ENCODE peak calls at places on chromosomes 2 and 18, in nine cellular contexts. U is nephron progenitor cell, C is WTC11, T is lower lobe of right lung, R is endodermal cell, M is GM23338, Y is Panc1, G is body of pancreas, V is gastrocnemius medialis. I is an unnamed sample.

GRCh38 chr2:42060718-42061619 is 13.1 kb downstream of the PKDCC start:
- DNase-seq in V (peak), R (peak), M (no peak), Y (no peak), G (peak), U (no peak), T (no peak), C (no peak), I (no peak)

GRCh38 chr2:85785027-85785822 is 31.4 kb downstream of the ATOH8 start:
- DNase-seq in V (no peak), G (peak), Y (no peak), C (no peak), U (peak), R (no peak), T (peak), M (no peak), I (peak)

GRCh38 chr2:62149708-62150107 is 46.2 kb upstream of the B3GNT2 start:
- DNase-seq in V (no peak), Y (no peak), R (no peak), U (no peak), T (no peak), G (no peak), C (no peak), M (no peak), I (no peak)

GRCh38 chr2:101205521-101205998 is 47.1 kb upstream of the CNOT11 start:
- DNase-seq in Y (peak), M (peak), C (peak), G (peak), U (peak), R (peak), T (peak), V (peak), I (no peak)

GRCh38 chr2:156792242-156792840 is 356.2 kb downstream of the GPD2 start:
- DNase-seq in G (no peak), C (no peak), Y (no peak), V (no peak), U (no peak), T (no peak), M (no peak), R (no peak), I (no peak)

GRCh38 chr2:42139141-42139540 is 30.0 kb upstream of the EML4 start:
- DNase-seq in V (no peak), M (no peak), R (no peak), T (no peak), Y (no peak), C (no peak), G (no peak), U (no peak), I (no peak)

GRCh38 chr2:226031962-226032441 is 632.5 kb downstream of the NYAP2 start:
- DNase-seq in G (no peak), C (no peak), U (no peak), V (no peak), T (no peak), M (peak), Y (no peak), R (peak), I (no peak)

GRCh38 chr2:104434363-104434792 is 419.5 kb upstream of the POU3F3 start:
- DNase-seq in U (peak), G (peak), M (peak), C (peak), T (peak), V (no peak), R (peak), Y (no peak), I (no peak)

GRCh38 chr2:71882949-71883472 is 264.7 kb downstream of the CYP26B1 start:
- DNase-seq in M (no peak), V (peak), T (peak), G (peak), U (peak), R (peak), C (no peak), Y (no peak), I (peak)

GRCh38 chr2:229454934-229455631 is 184.0 kb upstream of the PID1 start:
- DNase-seq in M (no peak), V (no peak), U (no peak), T (no peak), C (no peak), R (no peak), Y (no peak), G (no peak), I (no peak)

GRCh38 chr2:238100049-238100820 is at the start of gene ESPNL:
- DNase-seq in G (no peak), R (peak), T (no peak), M (no peak), C (no peak), U (no peak), Y (no peak), V (no peak), I (no peak)

GRCh38 chr2:109018452-109018851 is 29.4 kb upstream of the EDAR start:
- DNase-seq in Y (no peak), R (peak), G (no peak), U (no peak), C (no peak), V (no peak), M (no peak), T (no peak), I (no peak)

GRCh38 chr2:116719841-116720240 is 1094.7 kb upstream of the DDX18 start:
- DNase-seq in C (no peak), M (no peak), R (no peak), V (no peak), Y (peak), U (no peak), T (no peak), G (no peak), I (no peak)

GRCh38 chr2:20438334-20439192 is 8.3 kb upstream of the RHOB start:
- DNase-seq in G (peak), U (no peak), C (no peak), T (no peak), M (no peak), V (no peak), Y (peak), R (no peak), I (no peak)

GRCh38 chr2:31475692-31476091 is 61.1 kb upstream of the XDH start:
- DNase-seq in M (no peak), T (no peak), V (no peak), G (no peak), U (no peak), R (no peak), C (no peak), Y (no peak), I (no peak)

GRCh38 chr2:131659168-131659572 is 131.5 kb downstream of the CCDC74A start:
- DNase-seq in R (no peak), U (no peak), G (no peak), T (no peak), M (no peak), Y (no peak), C (no peak), V (no peak), I (no peak)

GRCh38 chr18:6561893-6562292 is 147.2 kb upstream of the L3MBTL4 start:
- DNase-seq in V (no peak), M (no peak), C (no peak), G (no peak), Y (no peak), R (no peak), U (no peak), T (peak), I (no peak)

GRCh38 chr2:196233033-196233807 is 61.8 kb upstream of the STK17B start:
- DNase-seq in Y (no peak), G (peak), V (no peak), T (no peak), U (no peak), M (no peak), R (no peak), C (no peak), I (no peak)

GRCh38 chr2:75428060-75428459 is 132.7 kb downstream of the EVA1A start:
- DNase-seq in Y (no peak), U (no peak), T (no peak), M (no peak), V (no peak), C (no peak), R (no peak), G (no peak), I (no peak)

GRCh38 chr18:8424481-8424880 is 184.8 kb upstream of the RAB12 start:
- DNase-seq in U (no peak), R (peak), Y (no peak), G (no peak), C (no peak), V (no peak), T (no peak), M (no peak), I (no peak)

GRCh38 chr2:156430236-156430977 is 5.8 kb upstream of the GPD2 start:
- DNase-seq in V (no peak), Y (no peak), U (no peak), R (no peak), G (no peak), T (no peak), C (no peak), M (no peak), I (no peak)

GRCh38 chr18:24585996-24586566 is 125.6 kb downstream of the HRH4 start:
- DNase-seq in G (no peak), C (no peak), M (no peak), Y (no peak), U (no peak), V (no peak), T (no peak), R (no peak), I (no peak)

GRCh38 chr2:234001380-234001993 is 49.0 kb upstream of the SPP2 start:
- DNase-seq in T (no peak), Y (no peak), M (no peak), C (no peak), V (no peak), U (no peak), R (no peak), G (no peak), I (no peak)

GRCh38 chr2:47091118-47091517 is 64.0 kb downstream of the STPG4 start:
- DNase-seq in T (no peak), V (no peak), Y (no peak), G (no peak), C (no peak), U (no peak), R (no peak), M (no peak), I (no peak)

GRCh38 chr2:227697013-227697412 is 20.8 kb downstream of the SLC19A3 start:
- DNase-seq in V (no peak), G (no peak), U (no peak), M (no peak), Y (no peak), C (no peak), R (no peak), T (no peak), I (no peak)

GRCh38 chr18:5196253-5197031 is 615 bp downstream of the AKAIN1 start:
- DNase-seq in C (peak), G (no peak), R (peak), V (no peak), M (peak), T (no peak), U (peak), Y (no peak), I (no peak)

GRCh38 chr18:11726556-11726955 is 37.5 kb downstream of the GNAL start:
- DNase-seq in U (no peak), V (no peak), M (no peak), Y (no peak), T (no peak), C (no peak), G (no peak), R (no peak), I (no peak)

GRCh38 chr2:9278439-9278838 is 71.8 kb downstream of the ASAP2 start:
- DNase-seq in G (no peak), U (no peak), V (no peak), T (no peak), Y (no peak), M (no peak), R (no peak), C (no peak), I (no peak)

GRCh38 chr2:37343537-37344434 is 644 bp upstream of the QPCT start:
- DNase-seq in V (no peak), T (no peak), U (no peak), G (peak), C (no peak), M (peak), R (peak), Y (no peak), I (no peak)

GRCh38 chr2:225310745-225311144 is 88.8 kb upstream of the NYAP2 start:
- DNase-seq in G (no peak), C (no peak), T (no peak), Y (no peak), V (no peak), U (no peak), R (no peak), M (no peak), I (no peak)

GRCh38 chr2:239035361-239035814 is 187.5 kb downstream of the TWIST2 start:
- DNase-seq in C (peak), R (peak), M (peak), V (no peak), U (peak), Y (peak), G (peak), T (peak), I (peak)

GRCh38 chr2:55111570-55112228 is 61.4 kb upstream of the RTN4 start:
- DNase-seq in C (no peak), G (peak), V (peak), U (peak), T (peak), R (peak), M (peak), Y (no peak), I (no peak)

GRCh38 chr2:9538000-9538507 is 17.6 kb downstream of the ADAM17 start:
- DNase-seq in C (no peak), G (no peak), M (no peak), T (no peak), V (no peak), R (no peak), Y (no peak), U (no peak), I (no peak)

GRCh38 chr18:46148810-46149209 is 44.6 kb downstream of the HAUS1 start:
- DNase-seq in Y (peak), G (peak), C (peak), T (no peak), V (no peak), R (peak), U (peak), M (peak), I (no peak)

GRCh38 chr2:25664531-25665307 is 8.7 kb downstream of the DTNB start:
- DNase-seq in T (peak), M (peak), R (peak), Y (peak), G (peak), V (no peak), U (peak), C (peak), I (no peak)

GRCh38 chr2:67650292-67651133 is 253.4 kb downstream of the ETAA1 start:
- DNase-seq in C (peak), R (peak), U (peak), T (peak), V (peak), G (peak), M (peak), Y (no peak), I (peak)

GRCh38 chr2:29747786-29748470 is 173.5 kb downstream of the ALK start:
- DNase-seq in U (no peak), V (no peak), T (no peak), G (no peak), R (no peak), C (no peak), Y (peak), M (no peak), I (no peak)

GRCh38 chr2:98242006-98242405 is 104.2 kb upstream of the CNGA3 start:
- DNase-seq in G (no peak), Y (no peak), V (no peak), U (no peak), R (no peak), M (no peak), T (no peak), C (no peak), I (no peak)

GRCh38 chr2:209145941-209146681 is 277.7 kb upstream of the MAP2 start:
- DNase-seq in U (no peak), R (peak), G (peak), C (no peak), M (peak), V (no peak), Y (no peak), T (no peak), I (no peak)

GRCh38 chr2:209146682-209147320 is 277.0 kb upstream of the MAP2 start:
- DNase-seq in G (no peak), Y (no peak), R (no peak), U (no peak), V (no peak), T (no peak), M (no peak), C (no peak), I (no peak)

DNA sequence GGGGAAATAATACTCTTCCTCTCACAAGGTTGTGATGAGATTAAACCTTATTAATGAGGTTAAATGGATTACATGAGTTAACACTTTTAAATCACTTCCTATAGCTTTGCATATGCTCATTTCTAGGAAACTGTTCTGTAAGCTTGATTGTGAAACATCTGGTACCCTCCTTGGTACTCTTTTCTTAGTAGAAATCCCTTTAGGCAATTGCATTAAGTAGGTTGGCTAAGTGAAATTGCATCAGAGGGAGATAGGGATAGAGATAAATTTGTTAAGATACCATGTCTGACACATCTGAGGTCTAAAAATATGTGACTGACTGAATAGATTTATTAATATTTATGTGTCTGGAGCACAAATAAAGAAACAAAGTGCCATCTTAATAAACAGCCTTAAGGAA is 275.9 kb upstream of the MAP2 start:
- DNase-seq in M (no peak), U (no peak), V (no peak), Y (no peak), R (no peak), G (no peak), C (no peak), T (no peak), I (no peak)
- TF ChIP-seq CTCF in M (no peak), U (no peak), V (no peak), Y (no peak), R (no peak), G (no peak), C (no peak), T (no peak), I (no peak)

GRCh38 chr2:146527166-146527565 is 1317.7 kb upstream of the ACVR2A start:
- DNase-seq in Y (no peak), R (no peak), U (no peak), V (no peak), C (no peak), M (no peak), T (no peak), G (no peak), I (no peak)

DNA sequence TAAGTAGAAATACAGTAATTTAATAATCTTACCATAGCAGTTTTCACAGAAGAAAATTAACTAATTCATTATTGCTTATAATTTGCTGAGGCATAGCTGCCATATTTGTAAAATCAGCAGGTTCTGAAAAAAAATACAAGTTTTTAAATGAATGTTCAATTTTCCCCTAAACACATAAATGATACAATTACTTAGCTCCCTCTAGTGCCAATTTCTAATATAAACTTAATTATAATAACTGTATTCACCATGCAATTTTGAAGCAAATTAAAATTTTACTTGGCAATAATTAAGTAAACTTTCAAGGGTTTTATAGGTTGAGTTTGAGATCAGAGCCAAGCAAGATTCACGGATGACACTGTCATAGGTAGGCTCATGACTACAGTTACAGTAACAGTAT is 1321.6 kb upstream of the ACVR2A start:
- DNase-seq in R (no peak), G (no peak), Y (no peak), T (no peak), V (no peak), C (no peak), M (peak), U (no peak), I (no peak)
- TF ChIP-seq CTCF in R (peak), G (peak), Y (peak), T (peak), V (no peak), C (no peak), M (no peak), U (peak), I (no peak)

DNA sequence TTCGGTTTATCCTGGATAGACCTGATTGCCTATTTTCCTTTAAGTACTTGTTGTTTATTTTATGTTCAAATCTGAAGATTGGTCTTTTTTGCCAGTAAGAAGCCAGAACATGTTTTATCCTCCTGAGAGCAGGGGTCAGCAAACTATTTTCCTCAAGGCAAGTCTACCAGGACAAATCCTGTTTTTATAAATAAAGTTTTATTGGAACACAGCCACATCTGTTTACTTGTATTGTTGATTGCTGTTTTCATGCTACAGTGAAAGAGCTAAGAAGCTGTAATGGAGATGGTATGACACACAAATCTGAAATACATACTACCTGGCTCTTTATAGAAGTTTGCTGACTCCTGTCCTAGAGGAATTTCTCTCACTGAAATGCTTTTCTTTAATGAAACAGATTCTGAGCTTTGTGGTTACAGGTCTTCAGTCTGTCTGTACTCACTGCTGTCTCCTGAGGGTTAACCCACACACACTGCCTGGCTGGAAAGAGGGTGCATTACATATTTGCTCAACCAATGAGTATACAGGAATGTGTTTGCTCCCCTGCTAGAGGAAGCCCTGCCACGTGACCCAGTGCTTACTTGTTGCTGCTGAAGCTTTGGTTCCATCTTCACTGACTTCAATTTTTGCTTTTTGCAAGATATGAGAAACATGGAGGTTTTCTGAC is 22.6 kb downstream of the MRPL44 start:
- DNase-seq in M (no peak), U (no peak), R (no peak), G (no peak), T (no peak), C (no peak), V (no peak), Y (no peak), I (no peak)
- TF ChIP-seq CTCF in M (no peak), U (no peak), R (no peak), G (no peak), T (no peak), C (no peak), V (no peak), Y (no peak), I (no peak)

DNA sequence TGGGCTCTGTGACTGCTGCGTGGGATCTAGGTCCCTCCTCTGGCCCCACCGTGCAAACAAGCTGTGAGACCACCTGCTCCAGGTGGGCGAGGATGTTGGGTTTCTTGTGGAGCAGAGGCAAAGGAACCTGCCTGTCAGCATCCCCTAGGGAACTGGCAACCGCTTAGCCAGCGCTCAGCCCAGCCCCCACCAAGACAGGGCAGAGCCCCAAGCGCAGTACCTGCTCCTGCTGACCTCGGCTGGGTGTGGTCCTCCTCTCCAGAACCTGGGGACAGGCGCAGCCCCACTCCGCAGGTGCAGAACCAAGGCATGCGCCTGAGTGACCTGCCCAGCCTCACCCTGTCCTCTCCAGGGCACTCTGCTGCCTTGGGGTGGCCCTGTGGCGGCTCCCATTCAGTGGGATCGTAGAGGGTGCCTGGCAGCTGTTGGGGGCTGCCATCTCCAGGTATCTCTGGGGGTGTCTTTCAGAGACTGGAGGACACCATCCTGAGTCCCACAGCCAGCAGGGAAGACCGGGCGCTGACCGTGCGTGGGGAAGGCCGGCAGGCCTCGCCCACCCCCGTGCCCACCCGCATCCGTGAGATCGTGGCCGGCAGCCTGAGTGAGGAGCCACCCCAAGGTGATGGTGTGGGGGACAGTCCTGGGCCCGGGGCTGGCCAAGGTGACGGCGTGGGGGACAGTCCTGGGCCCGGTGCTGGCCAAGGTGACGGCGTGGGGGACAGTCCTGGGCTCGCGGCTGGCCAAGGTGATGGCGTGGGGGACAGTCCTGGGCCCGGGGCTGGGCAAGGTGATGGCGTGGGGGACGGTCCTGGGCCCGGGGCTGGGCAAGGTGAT is 12.3 kb downstream of the CROCC2 start:
- DNase-seq in Y (no peak), C (peak), T (peak), R (peak), U (peak), G (peak), V (no peak), M (no peak), I (no peak)
- TF ChIP-seq CTCF in Y (no peak), C (no peak), T (no peak), R (no peak), U (no peak), G (no peak), V (no peak), M (no peak), I (no peak)